ENCODE peak calls at places on chromosomes 5 and 9, in six cellular contexts. I is omental fat pad, T is AG04450, W is OCI-LY7, G is AG10803, M is choroid plexus epithelial cell. F is an unnamed sample.

GRCh38 chr9:91903126-91903911 is 46.7 kb downstream of the ROR2 start:
- DNase-seq in I (no peak), T (no peak), W (no peak), G (no peak), M (no peak), F (no peak)

GRCh38 chr5:93603711-93604118 is 20.7 kb downstream of the NR2F1 start:
- DNase-seq in I (no peak), T (no peak), W (no peak), G (no peak), M (peak), F (no peak)

GRCh38 chr9:134299883-134300282 is 26.4 kb upstream of the RXRA start:
- DNase-seq in I (no peak), T (no peak), W (no peak), G (no peak), M (no peak), F (no peak)

GRCh38 chr5:39019231-39019630 is 55.0 kb downstream of the RICTOR start:
- DNase-seq in I (no peak), T (peak), W (no peak), G (no peak), M (no peak), F (no peak)

GRCh38 chr9:131227112-131228058 is 48.9 kb downstream of the FAM78A start:
- DNase-seq in I (peak), T (no peak), W (no peak), G (no peak), M (peak), F (peak)

GRCh38 chr5:66595877-66596790 is at the start of gene MAST4:
- DNase-seq in I (peak), T (peak), W (peak), G (peak), M (peak), F (peak)

GRCh38 chr5:77167695-77168111 is 42.8 kb upstream of the PDE8B start:
- DNase-seq in I (no peak), T (peak), W (no peak), G (peak), M (peak), F (peak)

GRCh38 chr5:132815454-132815853 is 2.4 kb downstream of the SOWAHA start:
- DNase-seq in I (no peak), T (no peak), W (no peak), G (peak), M (peak), F (no peak)

GRCh38 chr5:138351517-138351916 is 968 bp upstream of the KDM3B start:
- DNase-seq in I (no peak), T (no peak), W (no peak), G (no peak), M (no peak), F (peak)

GRCh38 chr5:136132087-136132486 is 558 bp upstream of the SMAD5 start:
- DNase-seq in I (no peak), T (no peak), W (peak), G (peak), M (peak), F (no peak)

GRCh38 chr9:16461231-16461840 is 409.1 kb downstream of the BNC2 start:
- DNase-seq in I (no peak), T (no peak), W (no peak), G (peak), M (peak), F (no peak)

GRCh38 chr5:69048233-69048632 is 45.6 kb upstream of the SLC30A5 start:
- DNase-seq in I (no peak), T (no peak), W (peak), G (peak), M (no peak), F (no peak)

GRCh38 chr5:34930870-34931269 is 1.5 kb downstream of the DNAJC21 start:
- DNase-seq in I (no peak), T (no peak), W (no peak), G (no peak), M (no peak), F (no peak)

GRCh38 chr9:114117996-114118830 is 19.1 kb upstream of the KIF12 start:
- DNase-seq in I (no peak), T (no peak), W (no peak), G (no peak), M (no peak), F (no peak)

GRCh38 chr9:93582115-93582514 is 5.7 kb downstream of the PHF2 start:
- DNase-seq in I (no peak), T (no peak), W (no peak), G (no peak), M (peak), F (no peak)

GRCh38 chr5:88555658-88556057 is 287.0 kb upstream of the TMEM161B start:
- DNase-seq in I (no peak), T (no peak), W (no peak), G (no peak), M (no peak), F (no peak)

GRCh38 chr5:94746731-94747124 is 128.3 kb downstream of the SLF1 start:
- DNase-seq in I (no peak), T (no peak), W (peak), G (no peak), M (peak), F (peak)

GRCh38 chr9:127976498-127976897 is 4.3 kb downstream of the EEIG1 start:
- DNase-seq in I (no peak), T (no peak), W (no peak), G (no peak), M (no peak), F (no peak)

GRCh38 chr5:161548472-161549094 is 2.1 kb upstream of the GABRB2 start:
- DNase-seq in I (no peak), T (no peak), W (peak), G (no peak), M (no peak), F (no peak)

GRCh38 chr5:131417240-131417869 is 153.5 kb downstream of the CDC42SE2 start:
- DNase-seq in I (peak), T (peak), W (peak), G (peak), M (peak), F (peak)

GRCh38 chr5:1415626-1416360 is 29.4 kb downstream of the SLC6A3 start:
- DNase-seq in I (no peak), T (no peak), W (no peak), G (no peak), M (no peak), F (no peak)

GRCh38 chr5:107516452-107517184 is 154.1 kb downstream of the EFNA5 start:
- DNase-seq in I (no peak), T (no peak), W (no peak), G (peak), M (peak), F (no peak)

GRCh38 chr5:431711-432050 is 11.3 kb upstream of the EXOC3 start:
- DNase-seq in I (no peak), T (no peak), W (no peak), G (no peak), M (no peak), F (no peak)

GRCh38 chr9:79667716-79668458 is 96.1 kb downstream of the TLE4 start:
- DNase-seq in I (no peak), T (no peak), W (no peak), G (no peak), M (no peak), F (no peak)

GRCh38 chr9:33263936-33264472 is 504 bp downstream of the BAG1 start:
- DNase-seq in I (no peak), T (no peak), W (peak), G (peak), M (peak), F (no peak)

GRCh38 chr5:90793183-90793582 is 234.6 kb downstream of the ADGRV1 start:
- DNase-seq in I (no peak), T (no peak), W (no peak), G (no peak), M (no peak), F (no peak)

GRCh38 chr5:60891667-60892066 is 47.6 kb upstream of the ELOVL7 start:
- DNase-seq in I (no peak), T (no peak), W (no peak), G (no peak), M (no peak), F (no peak)

GRCh38 chr5:72138943-72139467 is 31.7 kb downstream of the MAP1B start:
- DNase-seq in I (no peak), T (peak), W (no peak), G (peak), M (peak), F (peak)

GRCh38 chr9:34512131-34513078 is 10.4 kb downstream of the ENHO start:
- DNase-seq in I (no peak), T (no peak), W (no peak), G (no peak), M (no peak), F (no peak)

GRCh38 chr5:116303340-116303739 is 218.5 kb downstream of the COMMD10 start:
- DNase-seq in I (no peak), T (no peak), W (no peak), G (no peak), M (peak), F (no peak)

GRCh38 chr5:116300016-116300601 is 215.3 kb downstream of the COMMD10 start:
- DNase-seq in I (no peak), T (no peak), W (no peak), G (peak), M (peak), F (peak)

GRCh38 chr5:116303810-116304209 is 219.0 kb downstream of the COMMD10 start:
- DNase-seq in I (no peak), T (no peak), W (no peak), G (no peak), M (no peak), F (no peak)

GRCh38 chr5:116297296-116297814 is 212.5 kb downstream of the COMMD10 start:
- DNase-seq in I (no peak), T (no peak), W (no peak), G (no peak), M (no peak), F (no peak)

DNA sequence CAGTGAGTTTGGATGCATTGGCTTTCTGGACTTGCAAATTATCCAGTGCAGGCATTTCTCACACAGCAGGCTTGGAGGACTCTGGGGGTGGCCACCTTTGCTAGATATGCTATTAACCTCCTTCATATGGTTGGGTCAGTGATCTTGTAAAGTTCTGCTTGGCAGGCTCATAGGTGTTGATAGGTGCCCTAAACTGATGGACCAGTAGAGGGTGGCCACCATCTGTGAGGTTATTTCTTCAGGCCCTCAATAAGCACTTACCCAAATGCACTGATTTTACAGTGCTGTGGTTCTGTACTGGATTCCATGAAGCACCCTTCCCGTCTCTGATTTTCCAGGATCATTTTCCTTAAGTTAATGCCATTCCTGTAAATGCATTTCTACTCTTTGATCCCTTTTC is 216.3 kb downstream of the COMMD10 start:
- DNase-seq in I (no peak), T (no peak), W (no peak), G (no peak), M (no peak), F (no peak)
- TF ChIP-seq CTCF in I (no peak), T (no peak), W (no peak), G (no peak), M (no peak), F (no peak)

GRCh38 chr9:101582593-101582992 is 12.2 kb downstream of the PPP3R2 start:
- DNase-seq in I (no peak), T (peak), W (no peak), G (peak), M (peak), F (peak)

GRCh38 chr9:101574773-101575333 is 19.9 kb downstream of the PPP3R2 start:
- DNase-seq in I (no peak), T (no peak), W (no peak), G (no peak), M (no peak), F (no peak)

GRCh38 chr9:101580076-101580475 is 14.7 kb downstream of the PPP3R2 start:
- DNase-seq in I (no peak), T (no peak), W (no peak), G (no peak), M (no peak), F (no peak)

GRCh38 chr9:101578378-101578777 is 16.4 kb downstream of the PPP3R2 start:
- DNase-seq in I (no peak), T (no peak), W (no peak), G (no peak), M (peak), F (no peak)
- TF ChIP-seq CTCF in I (no peak), T (no peak), W (no peak), G (no peak), M (no peak), F (no peak)

DNA sequence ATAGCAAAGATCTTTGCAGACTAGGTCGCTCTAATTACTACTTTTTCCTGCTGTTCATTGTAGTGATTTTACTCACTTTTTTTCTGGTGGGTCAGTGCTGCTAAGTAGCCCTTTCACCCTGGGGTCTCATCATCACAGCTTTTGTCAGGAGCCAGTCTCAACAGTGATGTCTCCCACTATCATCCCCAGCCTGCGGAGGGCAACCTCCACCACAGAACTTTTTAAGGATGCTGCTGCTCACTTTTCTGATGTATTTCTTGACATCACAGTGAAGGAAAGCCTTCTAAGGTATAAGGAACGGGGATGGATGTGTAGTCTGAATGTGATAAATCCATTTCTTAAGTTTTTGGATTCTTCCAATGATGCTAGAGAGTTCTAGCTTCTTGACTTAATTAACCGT is 242.5 kb upstream of the RIOK2 start:
- DNase-seq in I (no peak), T (no peak), W (no peak), G (no peak), M (peak), F (peak)
- TF ChIP-seq CTCF in I (no peak), T (peak), W (peak), G (peak), M (peak), F (peak)

DNA sequence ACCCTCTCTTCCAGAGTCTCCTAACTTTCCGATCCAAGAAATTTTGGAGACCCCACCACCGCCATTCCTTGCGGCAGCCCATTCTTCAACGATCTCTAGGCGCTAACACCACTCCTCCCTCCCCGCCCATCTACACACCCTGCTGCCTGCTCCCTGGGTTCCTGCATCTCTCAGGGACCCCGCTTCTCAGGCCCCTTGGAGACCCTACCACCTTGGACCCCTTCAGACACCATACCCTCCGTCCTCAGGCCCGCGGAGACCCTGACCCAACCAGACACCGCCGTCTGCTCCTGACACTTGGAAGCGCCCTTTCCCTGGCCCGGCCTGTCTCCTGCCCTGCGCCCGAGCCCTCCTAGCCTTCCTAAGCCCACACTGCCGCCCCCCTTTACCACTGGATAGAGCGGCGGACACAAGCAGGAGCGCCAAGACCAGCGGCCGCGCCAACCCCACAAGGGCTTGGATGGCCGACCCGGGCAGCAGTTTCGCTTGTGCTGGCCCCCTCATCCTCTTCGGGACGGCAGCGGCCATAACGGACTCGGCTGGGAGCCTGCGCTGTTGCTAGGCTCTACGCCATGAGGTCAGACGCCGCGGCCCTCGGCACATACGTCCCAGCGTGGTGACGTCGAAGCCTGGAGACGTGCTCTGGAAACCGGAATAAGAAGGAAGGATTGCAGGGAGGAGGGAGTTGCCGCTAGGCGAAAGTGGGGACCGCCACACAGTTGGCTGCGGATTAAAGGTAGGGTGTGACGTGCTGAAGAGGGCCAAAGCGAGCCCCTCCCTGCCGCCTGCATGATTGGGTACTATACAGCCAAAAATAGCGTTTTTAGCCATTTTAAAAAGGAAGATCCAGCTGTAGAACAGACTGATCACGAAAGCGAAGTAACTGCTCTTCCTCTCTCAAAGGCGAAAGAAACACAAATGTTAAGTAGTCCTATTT is at the start of gene C5orf15:
- DNase-seq in I (peak), T (peak), W (peak), G (peak), M (peak), F (peak)
- TF ChIP-seq CTCF in I (no peak), T (peak), W (peak), G (peak), M (peak), F (no peak)

GRCh38 chr5:81091199-81091598 is 131.0 kb downstream of the RASGRF2 start:
- DNase-seq in I (no peak), T (no peak), W (no peak), G (no peak), M (no peak), F (no peak)

GRCh38 chr5:81095835-81096234 is 135.7 kb downstream of the RASGRF2 start:
- DNase-seq in I (no peak), T (no peak), W (no peak), G (no peak), M (no peak), F (no peak)

GRCh38 chr5:81097733-81098132 is 135.4 kb upstream of the CKMT2 start:
- DNase-seq in I (no peak), T (peak), W (no peak), G (peak), M (peak), F (no peak)

GRCh38 chr5:81093536-81094196 is 133.5 kb downstream of the RASGRF2 start:
- DNase-seq in I (no peak), T (no peak), W (no peak), G (no peak), M (no peak), F (no peak)
- TF ChIP-seq CTCF in I (no peak), T (no peak), W (no peak), G (no peak), M (no peak), F (no peak)